ENCODE peak calls at places on chromosome 22, in four cellular contexts. H is HepG2, L is K562, V is GM12878. W is an unnamed sample.

GRCh38 chr22:30861131-30861530 is 107.4 kb downstream of the MORC2 start:
- DNase-seq in L (peak), V (no peak), H (no peak), W (no peak)

GRCh38 chr22:47019012-47019790 is 256.8 kb downstream of the TBC1D22A start:
- DNase-seq in H (no peak), L (no peak), V (no peak), W (no peak)

GRCh38 chr22:30016596-30016995 is 63.7 kb upstream of the HORMAD2 start:
- DNase-seq in H (no peak), L (no peak), V (no peak), W (no peak)

GRCh38 chr22:47888807-47889206 is 1126.4 kb downstream of the TBC1D22A start:
- DNase-seq in L (no peak), V (no peak), H (no peak), W (no peak)

GRCh38 chr22:48097723-48098122 is 1335.3 kb downstream of the TBC1D22A start:
- DNase-seq in L (no peak), V (no peak), H (no peak), W (no peak)

GRCh38 chr22:27531782-27532530 is 269.6 kb downstream of the MN1 start:
- DNase-seq in V (no peak), L (no peak), H (no peak), W (no peak)

GRCh38 chr22:48819232-48819631 is 1008.4 kb downstream of the BRD1 start:
- DNase-seq in H (no peak), V (no peak), L (no peak), W (no peak)

GRCh38 chr22:40637181-40638150 is 947 bp upstream of the MRTFA start:
- DNase-seq in V (no peak), L (no peak), H (no peak), W (peak)

GRCh38 chr22:16601437-16602223 is 9.0 kb upstream of the CCT8L2 start:
- DNase-seq in H (no peak), L (peak), V (no peak), W (no peak)

GRCh38 chr22:49324527-49325491 is 502.9 kb downstream of the BRD1 start:
- DNase-seq in L (no peak), H (no peak), V (no peak), W (no peak)

GRCh38 chr22:45960477-45961386 is 16.2 kb downstream of the WNT7B start:
- DNase-seq in L (no peak), H (no peak), V (no peak), W (no peak)

GRCh38 chr22:44698531-44699421 is 3.2 kb upstream of the PRR5 start:
- DNase-seq in L (no peak), H (no peak), V (no peak), W (no peak)

GRCh38 chr22:17411213-17411612 is 42.0 kb downstream of the CECR2 start:
- DNase-seq in H (no peak), V (no peak), L (no peak), W (no peak)

GRCh38 chr22:50576070-50576469 is 2.2 kb downstream of the CPT1B start:
- DNase-seq in V (no peak), L (peak), H (peak), W (peak)

GRCh38 chr22:44098021-44098739 is 74.1 kb downstream of the PARVB start:
- DNase-seq in V (no peak), L (no peak), H (no peak), W (no peak)

GRCh38 chr22:47151490-47151889 is 389.0 kb downstream of the TBC1D22A start:
- DNase-seq in H (no peak), V (no peak), L (no peak), W (no peak)

GRCh38 chr22:23696326-23696851 is 5.6 kb downstream of the RGL4 start:
- DNase-seq in V (peak), H (no peak), L (no peak), W (no peak)

GRCh38 chr22:23289851-23290724 is 109.8 kb downstream of the BCR start:
- DNase-seq in L (peak), V (no peak), H (peak), W (peak)

GRCh38 chr22:29113329-29113728 is 40.5 kb downstream of the KREMEN1 start:
- DNase-seq in V (no peak), L (no peak), H (no peak), W (no peak)

GRCh38 chr22:44802071-44802700 is 49.8 kb downstream of the ARHGAP8 start:
- DNase-seq in V (no peak), L (peak), H (no peak), W (no peak)

GRCh38 chr22:17369553-17370035 is 334 bp downstream of the CECR2 start:
- DNase-seq in V (no peak), L (peak), H (no peak), W (peak)

GRCh38 chr22:46462726-46463371 is 74.6 kb downstream of the CELSR1 start:
- DNase-seq in V (no peak), H (no peak), L (peak), W (no peak)

GRCh38 chr22:39896313-39896996 is 2.9 kb upstream of the ENTHD1 start:
- DNase-seq in H (no peak), L (no peak), V (no peak), W (no peak)

GRCh38 chr22:39946571-39947407 is 13.4 kb upstream of the TMA7B start:
- DNase-seq in L (peak), V (no peak), H (no peak), W (no peak)

GRCh38 chr22:48929276-48929790 is 898.3 kb downstream of the BRD1 start:
- DNase-seq in V (no peak), H (no peak), L (no peak), W (no peak)

GRCh38 chr22:17412232-17412631 is 43.0 kb downstream of the CECR2 start:
- DNase-seq in H (no peak), V (no peak), L (no peak), W (no peak)

GRCh38 chr22:36056980-36057379 is 28.4 kb upstream of the RBFOX2 start:
- DNase-seq in V (no peak), L (no peak), H (no peak), W (no peak)

GRCh38 chr22:27752771-27753170 is 48.8 kb downstream of the MN1 start:
- DNase-seq in V (no peak), H (no peak), L (no peak), W (no peak)

GRCh38 chr22:39233736-39234120 is 11.1 kb downstream of the PDGFB start:
- DNase-seq in L (no peak), V (no peak), H (no peak), W (no peak)

GRCh38 chr22:46726066-46726985 is 11.7 kb downstream of the CERK start:
- DNase-seq in V (no peak), H (no peak), L (no peak), W (no peak)

GRCh38 chr22:39592104-39593060 is 21.8 kb downstream of the CACNA1I start:
- DNase-seq in V (no peak), H (no peak), L (no peak), W (no peak)

GRCh38 chr22:23700706-23701105 is 9.9 kb downstream of the RGL4 start:
- DNase-seq in V (no peak), L (no peak), H (peak), W (no peak)

GRCh38 chr22:29997516-29997915 is 82.7 kb upstream of the HORMAD2 start:
- DNase-seq in H (no peak), L (no peak), V (no peak), W (no peak)

GRCh38 chr22:48702573-48703264 is 1125.0 kb downstream of the BRD1 start:
- DNase-seq in H (peak), L (no peak), V (no peak), W (no peak)

GRCh38 chr22:23531283-23531921 is 48.7 kb downstream of the IGLL1 start:
- DNase-seq in L (no peak), V (no peak), H (no peak), W (no peak)

GRCh38 chr22:50016308-50016987 is 3.9 kb upstream of the IL17REL start:
- DNase-seq in L (no peak), V (no peak), H (no peak), W (no peak)

GRCh38 chr22:31103899-31104694 is 3.3 kb downstream of the SELENOM start:
- DNase-seq in V (no peak), L (no peak), H (no peak), W (no peak)

GRCh38 chr22:36267058-36267457 is 14.1 kb downstream of the APOL1 start:
- DNase-seq in V (no peak), L (no peak), H (no peak), W (no peak)

GRCh38 chr22:27972732-27973698 is 54.0 kb upstream of the PITPNB start:
- DNase-seq in L (no peak), V (no peak), H (no peak), W (no peak)

GRCh38 chr22:40654522-40655167 is 18.1 kb upstream of the MRTFA start:
- DNase-seq in L (peak), V (no peak), H (no peak), W (no peak)

GRCh38 chr22:38087855-38088254 is 3.9 kb upstream of the SLC16A8 start:
- DNase-seq in V (no peak), L (no peak), H (no peak), W (no peak)

GRCh38 chr22:38089474-38089851 is 5.5 kb upstream of the SLC16A8 start:
- DNase-seq in H (no peak), V (no peak), L (no peak), W (no peak)

GRCh38 chr22:38086001-38086845 is 2.2 kb upstream of the SLC16A8 start:
- DNase-seq in H (no peak), L (no peak), V (no peak), W (no peak)

GRCh38 chr22:38086942-38087341 is 3.0 kb upstream of the SLC16A8 start:
- DNase-seq in H (no peak), L (no peak), V (no peak), W (no peak)

GRCh38 chr22:38088723-38089473 is 4.9 kb upstream of the SLC16A8 start:
- DNase-seq in V (no peak), H (no peak), L (no peak), W (no peak)
- TF ChIP-seq TCF7 in V (no peak), H (no peak), L (no peak), W (no peak)

GRCh38 chr22:42484506-42484905 is 35.1 kb downstream of the RRP7A start:
- DNase-seq in V (no peak), H (no peak), L (no peak), W (no peak)
- TF ChIP-seq ETV6 in V (no peak), H (no peak), L (no peak), W (no peak)

DNA sequence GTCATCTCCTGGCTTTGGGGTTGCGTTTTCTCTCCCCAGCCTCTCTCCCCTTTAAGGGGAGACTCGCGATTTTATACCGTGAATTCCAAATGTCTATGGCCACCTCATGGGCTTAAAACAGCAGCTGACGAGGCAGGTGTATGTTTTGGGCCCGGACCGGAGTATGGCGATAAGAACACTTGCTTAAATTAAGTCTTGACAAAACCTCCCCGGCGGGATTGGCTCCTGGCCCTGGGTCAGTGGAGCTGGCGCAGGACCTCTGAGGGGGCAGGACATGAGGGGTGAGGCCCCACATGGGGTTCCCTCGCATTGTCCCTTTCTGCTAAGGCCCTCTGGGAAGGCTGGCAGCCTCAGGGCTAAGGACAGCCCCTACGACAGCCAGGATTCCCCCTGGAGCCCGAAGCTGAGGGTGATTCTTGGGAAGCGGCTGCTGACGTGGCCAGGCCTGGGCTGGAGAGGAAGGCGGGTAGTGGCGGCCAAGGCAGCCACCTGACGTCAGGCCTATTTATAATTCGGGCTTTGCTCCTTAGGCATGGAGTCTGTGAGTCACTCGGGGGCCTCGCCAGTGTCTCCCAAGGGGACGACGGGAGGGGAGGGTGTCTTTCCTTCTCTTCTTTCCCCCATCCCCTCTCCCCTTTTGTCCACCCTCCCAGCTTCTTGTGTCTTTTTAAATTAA is 12.7 kb downstream of the MYO18B start:
- DNase-seq in H (no peak), V (no peak), L (no peak), W (no peak)
- TF ChIP-seq SP1 in H (no peak), V (no peak), L (no peak), W (no peak)

GRCh38 chr22:19422440-19423301 is 8.9 kb downstream of the HIRA start:
- DNase-seq in L (no peak), H (no peak), V (no peak), W (no peak)

GRCh38 chr22:19419086-19419463 is 12.5 kb downstream of the HIRA start:
- DNase-seq in L (peak), H (no peak), V (no peak), W (no peak)

GRCh38 chr22:19420321-19420720 is 11.2 kb downstream of the HIRA start:
- DNase-seq in H (no peak), V (no peak), L (no peak), W (no peak)

GRCh38 chr22:19423906-19424500 is 7.5 kb downstream of the HIRA start:
- DNase-seq in V (no peak), H (peak), L (no peak), W (no peak)

DNA sequence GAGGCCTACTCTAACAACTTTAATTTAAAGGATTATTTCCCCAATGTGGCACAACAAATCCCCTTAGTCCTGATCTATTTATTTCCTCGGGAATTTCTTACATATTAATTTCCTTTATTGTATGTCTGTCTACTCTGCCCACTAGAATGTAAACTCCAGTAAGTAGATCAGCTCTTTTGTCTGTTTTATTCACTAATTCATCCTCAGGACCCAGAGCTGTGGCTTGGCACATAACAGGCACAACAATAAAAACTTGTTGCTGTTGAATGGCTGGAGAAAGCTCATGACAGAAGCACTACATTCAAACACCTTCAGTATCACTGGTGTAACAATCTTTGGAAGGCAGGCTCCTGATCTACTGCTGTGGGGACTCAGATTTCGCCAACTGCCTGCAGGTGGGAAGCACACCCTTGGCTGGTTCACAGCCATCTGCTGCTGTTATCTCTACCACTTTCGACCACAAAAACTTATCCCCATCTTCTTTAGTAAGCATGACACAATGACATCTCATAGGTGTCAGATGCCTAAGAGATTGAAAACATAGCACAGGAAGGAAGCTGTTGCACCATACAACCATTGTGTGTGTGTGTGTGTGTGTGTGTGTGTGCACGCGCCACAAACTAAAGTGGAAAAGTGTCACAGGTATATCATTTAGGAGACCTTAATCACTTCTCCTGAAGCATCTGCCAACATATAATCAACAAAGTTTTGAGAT is 11.9 kb downstream of the HIRA start:
- DNase-seq in V (peak), L (peak), H (no peak), W (no peak)
- TF ChIP-seq TCF7 in V (no peak), L (no peak), H (no peak), W (no peak)

DNA sequence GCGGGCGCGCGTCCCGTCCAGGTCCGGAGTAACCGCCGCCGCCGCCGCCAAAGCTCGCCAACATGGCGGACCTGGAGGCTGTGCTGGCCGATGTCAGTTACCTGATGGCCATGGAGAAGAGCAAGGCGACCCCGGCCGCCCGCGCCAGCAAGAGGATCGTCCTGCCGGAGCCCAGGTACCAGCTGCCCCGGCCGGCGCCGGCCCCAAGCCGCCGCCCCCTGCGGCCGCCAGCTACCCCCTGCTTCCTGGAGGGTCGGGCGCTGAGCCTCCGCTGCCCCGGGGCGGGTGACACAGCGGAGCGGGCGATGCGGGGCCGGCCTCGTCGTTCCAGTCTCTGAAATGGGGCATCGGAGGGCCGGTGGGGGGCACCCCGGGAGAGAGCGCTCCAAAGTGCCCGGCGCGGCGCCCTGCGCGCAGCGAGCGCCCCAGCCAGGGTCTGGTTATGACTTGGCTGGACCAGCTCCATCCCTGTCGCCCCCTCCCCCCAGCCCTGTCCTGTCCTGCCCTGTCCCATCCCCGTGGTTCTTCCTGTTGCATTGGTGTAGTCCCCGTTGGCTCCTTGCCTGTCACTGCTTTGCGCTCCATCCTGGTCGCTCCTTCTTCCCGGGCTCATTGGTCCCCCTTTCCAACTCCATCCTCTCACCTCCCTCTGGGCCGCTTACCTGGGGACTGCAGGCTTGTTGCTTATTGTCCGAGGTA is 653 bp downstream of the GRK3 start:
- DNase-seq in H (no peak), L (no peak), V (no peak), W (peak)
- TF ChIP-seq ETV6 in H (no peak), L (no peak), V (no peak), W (no peak)

GRCh38 chr22:20061481-20061861 is 18.6 kb upstream of the DGCR8 start:
- DNase-seq in L (no peak), V (no peak), H (no peak), W (no peak)
- TF ChIP-seq SP1 in L (no peak), V (no peak), H (no peak), W (no peak)

DNA sequence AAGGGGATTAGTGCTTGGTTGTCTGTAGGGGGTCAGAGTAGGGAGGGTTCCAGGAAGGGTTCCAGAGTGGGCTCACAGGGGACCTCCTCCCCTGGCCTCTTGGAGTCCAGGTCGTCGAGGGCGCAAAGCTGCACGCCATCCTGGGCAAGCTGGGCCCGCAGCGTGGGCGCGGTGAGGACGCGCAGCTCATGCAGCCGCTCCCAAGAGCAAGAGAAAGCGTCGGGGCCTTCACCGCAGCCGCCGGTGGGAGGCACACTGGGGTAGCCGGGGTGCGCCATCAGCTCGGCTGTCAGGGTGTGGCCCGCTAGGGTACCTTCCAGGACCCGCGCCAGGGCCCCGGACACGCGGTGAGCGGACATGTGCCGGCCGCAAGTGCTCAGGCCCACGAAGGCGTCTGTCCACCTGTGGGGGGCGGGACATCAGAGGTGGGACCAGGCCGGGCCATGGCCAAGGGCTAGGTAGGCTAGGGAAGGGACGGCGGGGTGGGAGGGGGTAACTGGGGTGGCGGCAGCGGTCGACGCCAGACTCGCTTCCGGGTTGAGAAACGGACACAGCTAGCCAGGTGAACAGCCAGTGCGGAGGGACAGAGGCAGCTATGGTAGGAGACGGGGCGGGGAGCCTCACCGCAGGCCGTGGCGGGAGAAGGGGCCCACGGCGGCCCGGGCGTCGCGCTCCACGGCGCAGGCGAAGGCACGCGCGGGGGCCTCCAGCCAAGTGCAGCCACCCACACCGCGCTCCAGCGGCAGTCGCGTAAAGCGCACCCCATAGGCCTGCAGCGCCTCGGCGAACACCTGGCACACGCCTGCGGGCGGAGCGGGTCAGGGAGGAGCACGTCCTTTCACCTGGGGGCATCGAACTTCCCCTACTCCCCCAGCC is 1.2 kb downstream of the YDJC start:
- DNase-seq in L (peak), H (no peak), V (no peak), W (no peak)
- TF ChIP-seq TCF7 in L (no peak), H (no peak), V (no peak), W (no peak)

W was measured in WTC11.